ENCODE peak calls at places on chromosome 10, in five cellular contexts. Q is H1, L is K562, C is HepG2, A is GM12878. U is an unnamed sample.

GRCh38 chr10:104331208-104331838 is 6.9 kb downstream of the ITPRIP start:
- DNase-seq in A (no peak), C (peak), L (no peak), Q (no peak), U (peak)

GRCh38 chr10:114758331-114758730 is 63.2 kb upstream of the FHIP2A start:
- DNase-seq in Q (no peak), C (no peak), L (no peak), A (no peak), U (no peak)

GRCh38 chr10:34273340-34273739 is 541.8 kb downstream of the PARD3 start:
- DNase-seq in C (no peak), Q (no peak), A (no peak), L (no peak), U (no peak)

GRCh38 chr10:74078037-74078436 is 72.6 kb downstream of the AP3M1 start:
- DNase-seq in Q (no peak), A (peak), C (no peak), L (no peak), U (no peak)

GRCh38 chr10:109676703-109677102 is 246.6 kb downstream of the XPNPEP1 start:
- DNase-seq in A (no peak), L (no peak), C (no peak), Q (no peak), U (no peak)

GRCh38 chr10:80670774-80671173 is 133.1 kb downstream of the SH2D4B start:
- DNase-seq in Q (no peak), A (no peak), C (no peak), L (no peak), U (no peak)

GRCh38 chr10:97762816-97763215 is 9.0 kb downstream of the SFRP5 start:
- DNase-seq in C (peak), L (no peak), Q (peak), A (no peak), U (peak)

GRCh38 chr10:45470098-45471012 is 96.3 kb downstream of the ALOX5 start:
- DNase-seq in L (peak), C (peak), A (no peak), Q (no peak), U (peak)

GRCh38 chr10:46526682-46527038 is 29.8 kb downstream of the GPRIN2 start:
- DNase-seq in Q (no peak), L (no peak), C (no peak), A (no peak), U (no peak)

GRCh38 chr10:23693398-23693797 is 254.5 kb downstream of the OTUD1 start:
- DNase-seq in C (no peak), A (no peak), L (peak), Q (peak), U (peak)

GRCh38 chr10:62582098-62582705 is 208.0 kb downstream of the ZNF365 start:
- DNase-seq in A (no peak), C (no peak), L (no peak), Q (no peak), U (no peak)

GRCh38 chr10:80411267-80411668 is 2.9 kb downstream of the PRXL2A start:
- DNase-seq in L (peak), C (peak), A (no peak), Q (no peak), U (no peak)

GRCh38 chr10:131000737-131001136 is 310.8 kb downstream of the TCERG1L start:
- DNase-seq in A (no peak), Q (peak), C (no peak), L (no peak), U (no peak)

GRCh38 chr10:69840773-69841172 is 39.1 kb downstream of the COL13A1 start:
- DNase-seq in A (no peak), C (no peak), L (no peak), Q (no peak), U (no peak)

DNA sequence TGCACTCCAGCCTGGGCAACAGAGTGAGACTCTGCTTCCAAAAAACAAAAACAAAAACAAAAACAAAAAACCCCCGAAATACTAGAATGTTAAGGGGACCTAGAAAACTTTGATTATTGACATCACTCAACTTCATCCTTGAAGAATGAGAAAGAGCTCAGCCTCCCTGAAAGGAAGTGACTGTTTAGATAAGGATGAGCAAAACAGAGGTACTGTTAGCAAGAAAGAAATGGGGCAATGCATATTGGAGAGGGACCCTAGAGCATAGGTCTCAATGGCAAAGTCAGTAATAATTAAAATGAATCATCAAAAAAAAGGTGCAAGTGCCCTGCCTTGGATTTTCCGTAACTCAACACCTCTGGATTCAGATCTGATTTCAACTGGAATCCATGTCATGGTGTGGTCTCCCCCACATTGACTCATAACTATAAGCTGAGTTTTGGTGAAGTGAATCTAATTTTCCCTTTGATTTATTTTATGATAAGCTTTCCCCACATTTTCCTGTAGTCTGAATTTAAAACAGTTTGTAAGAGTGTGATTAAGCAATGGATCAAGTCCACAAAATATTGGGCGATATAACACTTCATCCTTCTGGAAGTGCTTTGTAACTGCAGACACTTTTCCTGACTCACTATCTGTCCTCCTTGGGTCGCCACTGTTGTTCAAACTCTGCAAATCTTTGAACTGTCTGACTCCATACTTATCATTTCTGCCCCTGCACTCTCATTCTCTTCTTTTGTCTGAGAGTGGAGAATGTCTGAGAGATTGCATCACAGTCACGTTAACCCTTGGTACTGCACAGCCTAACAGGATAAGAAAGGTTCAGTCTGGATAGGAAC is 224.8 kb upstream of the LYZL1 start:
- DNase-seq in Q (no peak), C (peak), L (peak), A (no peak), U (no peak)
- TF ChIP-seq CREB1 in Q (no peak), C (no peak), L (no peak), A (no peak), U (no peak)

DNA sequence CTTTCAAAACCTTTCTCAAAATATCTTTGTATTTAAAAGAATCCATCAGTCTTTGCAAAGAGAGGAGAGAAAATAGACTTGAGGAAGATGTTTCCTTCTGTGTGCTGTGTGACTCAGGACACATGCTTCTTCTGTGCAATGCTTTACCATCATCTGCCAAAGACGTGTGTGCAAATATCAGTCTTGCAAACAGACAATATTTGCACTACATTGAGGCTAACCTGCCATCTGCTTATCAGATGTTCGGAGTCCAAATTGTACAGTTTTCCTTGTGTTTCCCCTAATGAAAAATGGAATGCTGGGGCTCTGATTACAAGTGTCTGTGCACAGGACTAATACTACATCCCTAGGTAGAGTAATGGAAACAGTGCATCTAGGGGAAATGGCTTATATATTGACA is 353.1 kb upstream of the LRRTM3 start:
- DNase-seq in C (peak), A (no peak), L (no peak), Q (no peak), U (no peak)
- H3K4me2 ChIP-seq in C (no peak), A (no peak), L (no peak), Q (no peak), U (no peak)

DNA sequence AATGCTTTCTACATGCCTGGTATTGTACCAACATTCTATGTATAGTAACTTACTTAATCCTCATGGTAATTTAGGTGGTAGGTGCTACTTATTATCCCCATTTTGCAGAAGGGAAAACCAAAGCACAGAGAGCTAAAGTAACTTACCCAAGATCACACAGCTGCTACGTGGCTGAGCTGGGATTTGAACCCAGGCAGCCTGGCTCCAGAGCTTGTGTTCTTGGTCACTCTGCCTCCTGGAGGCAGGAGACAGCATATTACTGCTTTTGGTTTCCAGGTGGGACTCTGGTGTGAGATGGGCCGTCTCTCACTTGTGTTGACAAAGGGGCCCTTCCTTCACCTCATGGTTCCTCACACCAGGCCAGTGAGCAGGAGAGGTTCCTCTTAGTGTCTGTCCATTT is 79.8 kb upstream of the PPIF start:
- DNase-seq in A (no peak), L (no peak), C (no peak), Q (no peak), U (no peak)
- TF ChIP-seq CTCF in A (peak), L (peak), C (no peak), Q (peak), U (peak)

DNA sequence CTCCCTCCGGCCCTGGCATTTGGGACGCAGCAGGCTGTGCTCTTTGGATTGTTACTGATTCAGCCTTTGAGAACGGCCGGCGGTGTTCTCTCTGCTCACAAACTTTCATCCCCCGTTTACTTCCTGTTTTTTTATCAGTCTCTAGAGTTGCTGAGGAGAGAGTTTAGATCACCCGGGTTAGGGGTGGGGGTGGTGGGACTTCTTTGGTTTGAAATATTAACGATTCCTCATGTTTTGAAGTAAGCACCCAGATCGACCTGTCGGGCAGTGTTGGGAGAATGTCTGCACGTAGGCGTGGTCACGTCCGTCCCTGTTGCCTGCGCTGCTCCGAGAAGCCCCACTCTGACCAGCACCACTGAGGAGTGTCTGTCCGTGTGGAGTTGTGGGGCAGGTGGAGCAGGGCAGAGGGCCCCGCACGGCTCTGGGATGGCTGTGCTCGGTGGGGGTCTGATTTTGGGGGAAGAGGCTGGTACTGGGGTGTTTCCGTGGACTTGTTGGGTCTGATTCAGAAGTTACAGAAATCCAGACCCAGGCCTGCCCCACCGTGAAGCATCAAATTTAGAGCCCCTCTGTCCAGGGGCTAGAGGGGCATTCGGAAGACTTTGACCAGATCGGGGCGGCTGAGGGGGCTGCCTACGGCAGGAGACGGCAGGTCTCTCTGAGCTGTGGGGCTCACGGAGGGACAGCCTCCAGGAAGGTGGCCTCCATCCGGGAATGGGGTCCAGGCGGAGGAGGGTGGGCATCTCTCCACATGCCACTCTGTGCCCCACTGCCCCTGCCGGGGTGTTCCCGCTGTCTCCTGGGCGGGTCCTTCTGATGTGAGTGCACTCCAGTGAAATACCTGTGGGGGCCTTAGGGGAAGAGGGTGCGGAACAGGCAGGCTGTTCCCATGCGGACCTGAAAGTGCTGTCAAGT is 7.4 kb downstream of the INPP5A start:
- DNase-seq in C (no peak), L (peak), Q (no peak), A (no peak), U (no peak)
- TF ChIP-seq CREB1 in C (no peak), L (no peak), Q (no peak), A (no peak), U (no peak)

U was measured in GM23338.